ENCODE peak calls at places on chromosomes 16 and 17, in eight cellular contexts. A, B, T, L, I, O, P and Z are unnamed samples.

GRCh38 chr16:10579965-10580918 is at the start of gene EMP2:
- DNase-seq in A (peak), B (peak), T (peak), L (peak), I (peak), O (peak), P (peak), Z (peak)

GRCh38 chr16:51112311-51112710 is 38.8 kb downstream of the SALL1 start:
- DNase-seq in A (no peak), B (no peak), T (no peak), L (no peak), I (no peak), O (no peak), P (no peak), Z (no peak)

GRCh38 chr17:44543213-44543904 is 13.9 kb upstream of the FZD2 start:
- DNase-seq in A (peak), B (no peak), T (no peak), L (no peak), I (no peak), O (no peak), P (no peak), Z (no peak)

GRCh38 chr16:19578378-19578851 is 22.9 kb downstream of the VPS35L start:
- DNase-seq in A (peak), B (no peak), T (no peak), L (no peak), I (no peak), O (no peak), P (no peak), Z (no peak)

GRCh38 chr17:2395258-2396170 is 5.3 kb downstream of the MNT start:
- DNase-seq in A (no peak), B (no peak), T (no peak), L (peak), I (peak), O (no peak), P (peak), Z (no peak)

GRCh38 chr16:67723151-67723915 is 4.2 kb upstream of the GFOD2 start:
- DNase-seq in A (no peak), B (no peak), T (no peak), L (no peak), I (no peak), O (no peak), P (peak), Z (peak)

GRCh38 chr17:32610027-32610650 is 123.3 kb downstream of the CDK5R1 start:
- DNase-seq in A (peak), B (no peak), T (no peak), L (no peak), I (no peak), O (no peak), P (no peak), Z (no peak)

GRCh38 chr16:12210925-12211869 is 234.7 kb downstream of the SNX29 start:
- DNase-seq in A (no peak), B (no peak), T (no peak), L (no peak), I (no peak), O (no peak), P (no peak), Z (no peak)

GRCh38 chr16:72362972-72363371 is 191.0 kb upstream of the PMFBP1 start:
- DNase-seq in A (no peak), B (no peak), T (no peak), L (no peak), I (no peak), O (no peak), P (no peak), Z (no peak)

GRCh38 chr17:50518265-50519023 is 10.2 kb downstream of the MYCBPAP start:
- DNase-seq in A (no peak), B (no peak), T (no peak), L (no peak), I (peak), O (no peak), P (no peak), Z (no peak)

GRCh38 chr17:4161179-4161559 is 18.2 kb downstream of the CYB5D2 start:
- DNase-seq in A (no peak), B (no peak), T (no peak), L (peak), I (no peak), O (no peak), P (no peak), Z (no peak)

GRCh38 chr16:84450176-84450865 is 54.1 kb downstream of the MEAK7 start:
- DNase-seq in A (no peak), B (no peak), T (no peak), L (no peak), I (no peak), O (no peak), P (peak), Z (peak)

GRCh38 chr16:57916735-57917450 is 54.0 kb downstream of the CNGB1 start:
- DNase-seq in A (no peak), B (no peak), T (no peak), L (no peak), I (no peak), O (no peak), P (no peak), Z (no peak)

GRCh38 chr17:33038740-33039139 is 47.1 kb downstream of the SPACA3 start:
- DNase-seq in A (peak), B (peak), T (peak), L (no peak), I (peak), O (no peak), P (no peak), Z (no peak)

GRCh38 chr16:84093879-84094270 is 22.9 kb downstream of the MBTPS1 start:
- DNase-seq in A (no peak), B (no peak), T (no peak), L (no peak), I (no peak), O (no peak), P (no peak), Z (no peak)

GRCh38 chr16:24523569-24523968 is 15.8 kb upstream of the RBBP6 start:
- DNase-seq in A (no peak), B (no peak), T (no peak), L (no peak), I (no peak), O (no peak), P (no peak), Z (no peak)

GRCh38 chr16:24906199-24906808 is 60.5 kb downstream of the SLC5A11 start:
- DNase-seq in A (no peak), B (no peak), T (no peak), L (no peak), I (no peak), O (no peak), P (no peak), Z (no peak)

GRCh38 chr16:84423416-84423837 is 55.1 kb downstream of the ATP2C2 start:
- DNase-seq in A (no peak), B (no peak), T (no peak), L (no peak), I (no peak), O (peak), P (peak), Z (no peak)

GRCh38 chr17:17782425-17783120 is 54.2 kb downstream of the SREBF1 start:
- DNase-seq in A (peak), B (peak), T (no peak), L (no peak), I (no peak), O (no peak), P (no peak), Z (no peak)

GRCh38 chr16:87487361-87487924 is 5.4 kb downstream of the ZCCHC14 start:
- DNase-seq in A (peak), B (no peak), T (peak), L (peak), I (peak), O (no peak), P (peak), Z (no peak)

GRCh38 chr17:56231693-56232092 is 78.4 kb downstream of the ANKFN1 start:
- DNase-seq in A (no peak), B (no peak), T (no peak), L (no peak), I (no peak), O (no peak), P (no peak), Z (no peak)

GRCh38 chr16:2095315-2095853 is 40.3 kb downstream of the PKD1 start:
- DNase-seq in A (no peak), B (no peak), T (no peak), L (no peak), I (no peak), O (no peak), P (no peak), Z (no peak)

GRCh38 chr17:60159479-60159866 is 9.7 kb downstream of the CA4 start:
- DNase-seq in A (no peak), B (no peak), T (no peak), L (no peak), I (no peak), O (no peak), P (no peak), Z (no peak)

GRCh38 chr16:15988268-15989013 is 39.0 kb downstream of the ABCC1 start:
- DNase-seq in A (peak), B (no peak), T (no peak), L (no peak), I (no peak), O (no peak), P (no peak), Z (no peak)

GRCh38 chr17:60165976-60166375 is 16.2 kb downstream of the CA4 start:
- DNase-seq in A (no peak), B (no peak), T (no peak), L (no peak), I (no peak), O (no peak), P (no peak), Z (no peak)

GRCh38 chr17:79045830-79046500 is 22.0 kb downstream of the C1QTNF1 start:
- DNase-seq in A (peak), B (peak), T (peak), L (peak), I (peak), O (peak), P (peak), Z (no peak)

GRCh38 chr16:361872-362701 is 8.3 kb downstream of the MRPL28 start:
- DNase-seq in A (peak), B (peak), T (no peak), L (peak), I (peak), O (peak), P (peak), Z (no peak)